ENCODE peak calls at places on chromosomes 6 and 20, in seven cellular contexts. G, K, A, D, F, N and X are unnamed samples. For H3K4me1, the result is how much of the 10 kb centered on the place peaks cover.

GRCh38 chr6:167952512-167952859 is 45.0 kb upstream of the KIF25 start:
- DNase-seq in G (no peak), K (no peak), A (no peak), D (no peak), F (no peak), N (no peak), X (no peak)

GRCh38 chr6:136148523-136148922 is 101.6 kb downstream of the MTFR2 start:
- DNase-seq in G (no peak), K (no peak), A (no peak), D (no peak), F (no peak), N (no peak), X (no peak)

GRCh38 chr6:167543602-167544506 is 219.0 kb downstream of the TTLL2 start:
- DNase-seq in G (peak), K (no peak), A (no peak), D (no peak), F (no peak), N (no peak), X (no peak)

GRCh38 chr20:57398231-57398821 is 7.1 kb downstream of the RBM38 start:
- DNase-seq in G (peak), K (no peak), A (no peak), D (no peak), F (no peak), N (no peak), X (no peak)

GRCh38 chr20:18176318-18176785 is 38.7 kb downstream of the KAT14 start:
- DNase-seq in G (no peak), K (no peak), A (no peak), D (no peak), F (no peak), N (peak), X (no peak)

GRCh38 chr6:157869673-157870302 is 46.7 kb downstream of the SNX9 start:
- DNase-seq in G (no peak), K (no peak), A (no peak), D (no peak), F (no peak), N (no peak), X (no peak)

GRCh38 chr6:156630613-156631302 is 146.4 kb upstream of the ARID1B start:
- DNase-seq in G (no peak), K (no peak), A (no peak), D (no peak), F (no peak), N (no peak), X (no peak)

GRCh38 chr6:93592417-93592816 is 173.1 kb upstream of the EPHA7 start:
- DNase-seq in G (no peak), K (no peak), A (no peak), D (no peak), F (no peak), N (no peak), X (no peak)

GRCh38 chr6:131524695-131525336 is 48.2 kb upstream of the ARG1 start:
- DNase-seq in G (no peak), K (no peak), A (no peak), D (no peak), F (no peak), N (no peak), X (no peak)

GRCh38 chr6:147117580-147117979 is 86.6 kb upstream of the STXBP5 start:
- DNase-seq in G (no peak), K (no peak), A (peak), D (no peak), F (no peak), N (no peak), X (no peak)

GRCh38 chr6:100194535-100194934 is 200.5 kb upstream of the MCHR2 start:
- DNase-seq in G (no peak), K (no peak), A (no peak), D (no peak), F (no peak), N (no peak), X (no peak)

GRCh38 chr6:15620616-15621015 is 42.2 kb downstream of the DTNBP1 start:
- DNase-seq in G (no peak), K (no peak), A (no peak), D (no peak), F (no peak), N (no peak), X (no peak)
- H3K27ac ChIP-seq in G (no peak), K (no peak), A (no peak), D (no peak), F (no peak), N (no peak), X (no peak)

GRCh38 chr20:54197621-54198604 is 10.0 kb upstream of the PFDN4 start:
- DNase-seq in G (no peak), K (peak), A (peak), D (peak), F (no peak), N (peak), X (no peak)
- H3K4me1 ChIP-seq in G (under half), K (under half), A (under half), D (under half), F (under half), N (under half), X (under half)

GRCh38 chr6:7153807-7154206 is 46.0 kb downstream of the RREB1 start:
- DNase-seq in G (no peak), K (no peak), A (no peak), D (no peak), F (no peak), N (no peak), X (no peak)
- H3K27ac ChIP-seq in G (peak), K (peak), A (no peak), D (no peak), F (peak), N (no peak), X (no peak)

GRCh38 chr6:7166410-7167293 is 58.9 kb downstream of the RREB1 start:
- DNase-seq in G (no peak), K (no peak), A (peak), D (no peak), F (no peak), N (no peak), X (no peak)
- H3K4me1 ChIP-seq in G (half or more), K (half or more), A (under half), D (under half), F (under half), N (half or more), X (under half)

GRCh38 chr6:152232494-152233151 is 404.5 kb downstream of the SYNE1 start:
- DNase-seq in G (no peak), K (peak), A (peak), D (no peak), F (no peak), N (no peak), X (no peak)
- H3K27ac ChIP-seq in G (peak), K (peak), A (peak), D (no peak), F (no peak), N (no peak), X (no peak)

GRCh38 chr20:46007671-46008070 is 1.0 kb upstream of the MMP9 start:
- DNase-seq in G (no peak), K (no peak), A (no peak), D (no peak), F (no peak), N (no peak), X (no peak)
- H3K4me1 ChIP-seq in G (under half), K (under half), A (under half), D (under half), F (under half), N (under half), X (under half)